ENCODE peak calls at places on chromosomes 13 and 19, in seven cellular contexts. D is HTR-8/SVneo; P is stimulated activated CD4-positive, alpha-beta T cell treated with anti-CD3 and anti-CD28 coated beads, Interleukin-4, amount 100 ng/mL, for 48 hours; I is A549; Q is AML-193; H is breast epithelium; K is mesothelial cell of epicardium. T is an unnamed sample.

GRCh38 chr19:6718741-6719539 is 1.5 kb downstream of the C3 start:
- DNase-seq in D (no peak), P (peak; percentile 24), I (peak; percentile 63), Q (no peak), H (no peak), K (no peak), T (peak; percentile 23)

GRCh38 chr13:38804536-38804935 is 117.7 kb downstream of the FREM2 start:
- DNase-seq in D (no peak), P (no peak), I (no peak), Q (no peak), H (no peak), K (no peak), T (peak; percentile 82)

GRCh38 chr19:6103217-6103644 is 7.1 kb downstream of the RFX2 start:
- DNase-seq in D (no peak), P (no peak), I (no peak), Q (no peak), H (peak; percentile 76), K (no peak), T (peak; percentile 99)

GRCh38 chr19:12364391-12365093 is 941 bp downstream of the ZNF442 start:
- DNase-seq in D (peak; percentile 34), P (peak; percentile 1), I (no peak), Q (peak; percentile 15), H (no peak), K (no peak), T (peak; percentile 5)

GRCh38 chr19:32416749-32417469 is 11.3 kb downstream of the DPY19L3 start:
- DNase-seq in D (no peak), P (no peak), I (no peak), Q (no peak), H (no peak), K (no peak), T (no peak)

GRCh38 chr19:41793414-41793727 is 3.0 kb upstream of the CEACAM3 start:
- DNase-seq in D (no peak), P (no peak), I (no peak), Q (no peak), H (no peak), K (no peak), T (no peak)

GRCh38 chr13:77373541-77373940 is 46.6 kb upstream of the MYCBP2 start:
- DNase-seq in D (no peak), P (no peak), I (no peak), Q (no peak), H (no peak), K (no peak), T (no peak)

GRCh38 chr19:54010474-54010873 is 19.0 kb downstream of the CACNG6 start:
- DNase-seq in D (no peak), P (no peak), I (no peak), Q (no peak), H (no peak), K (no peak), T (no peak)

GRCh38 chr19:38975861-38976271 is 324 bp upstream of the FBXO17 start:
- DNase-seq in D (no peak), P (no peak), I (peak; percentile 92), Q (no peak), H (no peak), K (no peak), T (no peak)

T was measured in mammary epithelial cell.